ENCODE peak calls at places on chromosomes 6 and 20, in ten cellular contexts. U, E, V, A, M, I, G, K, N and J are unnamed samples.

GRCh38 chr20:10300582-10301108 is 82.0 kb downstream of the SNAP25 start:
- DNase-seq in U (no peak), E (no peak), V (no peak), A (no peak), M (no peak), I (no peak), G (no peak), K (no peak), N (no peak), J (no peak)

GRCh38 chr6:90478278-90478677 is 108.6 kb downstream of the MAP3K7 start:
- DNase-seq in U (peak; percentile 31), E (no peak), V (no peak), A (no peak), M (no peak), I (no peak), G (no peak), K (no peak), N (no peak), J (no peak)

GRCh38 chr6:70520575-70520974 is 46.2 kb upstream of the SDHAF4 start:
- DNase-seq in U (no peak), E (no peak), V (no peak), A (peak; percentile 37), M (no peak), I (no peak), G (no peak), K (peak; percentile 8), N (no peak), J (no peak)

GRCh38 chr6:54335871-54336270 is 27.6 kb downstream of the TINAG start:
- DNase-seq in U (no peak), E (no peak), V (no peak), A (peak; percentile 92), M (no peak), I (no peak), G (no peak), K (no peak), N (no peak), J (no peak)

GRCh38 chr20:5989539-5989938 is 39.1 kb downstream of the MCM8 start:
- DNase-seq in U (no peak), E (no peak), V (no peak), A (no peak), M (no peak), I (no peak), G (no peak), K (no peak), N (no peak), J (no peak)

GRCh38 chr6:89613790-89614189 is 24.8 kb downstream of the LYRM2 start:
- DNase-seq in U (no peak), E (peak; percentile 44), V (no peak), A (no peak), M (no peak), I (no peak), G (no peak), K (no peak), N (no peak), J (no peak)

GRCh38 chr20:31670371-31671228 is 32.9 kb downstream of the COX4I2 start:
- DNase-seq in U (no peak), E (peak; percentile 80), V (no peak), A (no peak), M (peak; percentile 70), I (peak; percentile 54), G (peak; percentile 44), K (no peak), N (no peak), J (no peak)

GRCh38 chr6:36094786-36095496 is 35.4 kb upstream of the MAPK13 start:
- DNase-seq in U (peak; percentile 50), E (peak; percentile 87), V (peak; percentile 59), A (peak; percentile 83), M (peak; percentile 88), I (peak; percentile 81), G (peak; percentile 88), K (peak; percentile 75), N (peak; percentile 14), J (peak; percentile 19)

GRCh38 chr6:166927240-166927941 is 29.0 kb downstream of the RNASET2 start:
- DNase-seq in U (no peak), E (no peak), V (no peak), A (no peak), M (no peak), I (no peak), G (no peak), K (no peak), N (no peak), J (no peak)

GRCh38 chr6:110319843-110320242 is 38.3 kb downstream of the METTL24 start:
- DNase-seq in U (no peak), E (no peak), V (no peak), A (no peak), M (no peak), I (no peak), G (no peak), K (no peak), N (no peak), J (no peak)

GRCh38 chr6:42909835-42910234 is 6.0 kb upstream of the PTCRA start:
- DNase-seq in U (no peak), E (no peak), V (no peak), A (no peak), M (no peak), I (no peak), G (no peak), K (no peak), N (no peak), J (no peak)

GRCh38 chr20:48975955-48976354 is 54.4 kb downstream of the ARFGEF2 start:
- DNase-seq in U (no peak), E (no peak), V (no peak), A (no peak), M (no peak), I (no peak), G (no peak), K (no peak), N (no peak), J (no peak)

GRCh38 chr20:48970681-48971370 is 49.3 kb downstream of the ARFGEF2 start:
- DNase-seq in U (no peak), E (no peak), V (no peak), A (no peak), M (no peak), I (no peak), G (no peak), K (no peak), N (no peak), J (no peak)

GRCh38 chr20:48971956-48972355 is 50.4 kb downstream of the ARFGEF2 start:
- DNase-seq in U (no peak), E (no peak), V (no peak), A (no peak), M (no peak), I (no peak), G (no peak), K (no peak), N (no peak), J (no peak)

DNA sequence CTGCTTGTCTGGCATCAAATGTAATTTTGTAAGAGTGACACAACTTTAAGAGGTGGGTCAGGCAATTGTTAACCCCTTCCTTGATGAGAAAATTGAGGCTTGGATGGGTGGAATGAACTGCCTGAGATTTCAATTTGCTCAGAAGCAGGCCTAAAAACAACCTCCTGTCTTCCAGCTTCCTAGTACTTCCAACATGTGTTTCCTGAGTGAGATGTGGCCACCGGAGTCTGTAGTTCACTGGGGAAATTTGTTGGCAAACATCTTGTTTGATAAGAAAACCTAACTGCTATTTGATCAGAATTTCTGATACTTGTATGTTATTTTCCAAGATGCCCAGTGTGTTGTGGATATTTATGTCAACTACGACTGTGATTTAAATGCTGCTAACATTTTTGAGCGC is 51.3 kb downstream of the ARFGEF2 start:
- DNase-seq in U (no peak), E (no peak), V (no peak), A (no peak), M (no peak), I (no peak), G (no peak), K (no peak), N (no peak), J (no peak)
- H3K36me3 ChIP-seq in U (peaks cover 41% of the 10 kb centered on the region), E (peaks cover 95% of the 10 kb centered on the region), V (peaks cover 33% of the 10 kb centered on the region), A (peaks cover 51% of the 10 kb centered on the region), M (peaks cover 98% of the 10 kb centered on the region), I (peaks cover 41% of the 10 kb centered on the region), G (no peaks in the 10 kb centered on the region), K (peaks cover 79% of the 10 kb centered on the region), N (peaks cover 5% of the 10 kb centered on the region), J (peaks cover 22% of the 10 kb centered on the region)

GRCh38 chr6:129134535-129134934 is 251.6 kb downstream of the LAMA2 start:
- DNase-seq in U (no peak), E (peak; percentile 27), V (no peak), A (no peak), M (no peak), I (no peak), G (no peak), K (no peak), N (no peak), J (no peak)
- H3K4me3 ChIP-seq in U (no peak overlapping the region), E (no peak overlapping the region), V (no peak overlapping the region), A (no peak overlapping the region), M (no peak overlapping the region), I (no peak overlapping the region), G (no peak overlapping the region), K (no peak overlapping the region), N (no peak overlapping the region), J (no peak overlapping the region)

DNA sequence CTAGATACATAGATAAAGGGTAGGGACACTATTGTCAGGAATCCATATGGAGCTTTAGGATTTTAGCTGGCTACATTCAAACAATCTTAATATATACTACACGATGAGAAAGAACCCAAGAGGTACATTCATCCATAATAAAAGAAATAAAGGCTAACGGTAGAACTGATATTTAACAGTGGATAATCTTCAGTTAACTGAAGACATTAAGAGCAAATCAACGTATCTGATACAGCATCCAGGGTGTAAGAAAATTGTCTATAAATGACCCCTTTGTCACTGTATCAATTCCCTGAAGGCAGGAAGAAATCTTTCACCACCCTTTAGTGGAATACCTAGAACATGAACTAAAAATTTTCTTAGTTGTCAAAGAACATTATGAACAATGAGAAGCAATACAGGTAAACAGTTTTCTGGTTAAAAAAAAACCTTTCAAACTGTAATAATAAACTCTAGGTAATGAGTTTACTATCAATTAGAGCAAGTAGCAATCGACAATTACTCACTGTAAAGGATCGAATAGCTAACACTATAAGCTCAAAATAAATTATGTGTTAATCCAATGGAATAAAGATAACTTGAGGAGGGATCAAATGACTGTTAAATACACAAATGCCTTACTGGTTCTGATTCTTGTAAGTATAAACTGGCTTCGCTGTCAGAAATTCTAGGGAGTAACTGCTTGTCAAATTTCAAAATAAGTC is 11.8 kb downstream of the ROMO1 start:
- DNase-seq in U (no peak), E (no peak), V (no peak), A (peak; percentile 0), M (no peak), I (no peak), G (no peak), K (no peak), N (no peak), J (no peak)
- H3K36me3 ChIP-seq in U (peaks cover 99% of the 10 kb centered on the region), E (peaks cover 100% of the 10 kb centered on the region), V (peaks cover 55% of the 10 kb centered on the region), A (peaks cover 91% of the 10 kb centered on the region), M (peaks cover 100% of the 10 kb centered on the region), I (peaks cover 94% of the 10 kb centered on the region), G (no peaks in the 10 kb centered on the region), K (peaks cover 99% of the 10 kb centered on the region), N (peaks cover 18% of the 10 kb centered on the region), J (peaks cover 17% of the 10 kb centered on the region)

GRCh38 chr6:98054453-98054852 is 771.4 kb upstream of the MMS22L start:
- DNase-seq in U (no peak), E (no peak), V (no peak), A (peak; percentile 38), M (no peak), I (no peak), G (no peak), K (no peak), N (no peak), J (no peak)
- H3K4me3 ChIP-seq in U (no peak overlapping the region), E (no peak overlapping the region), V (no peak overlapping the region), A (no peak overlapping the region), M (no peak overlapping the region), I (no peak overlapping the region), G (no peak overlapping the region), K (no peak overlapping the region), N (no peak overlapping the region), J (no peak overlapping the region)